ENCODE peak calls at places on chromosomes 1 and 21, in five cellular contexts. R is fibroblast of the aortic adventitia, U is astrocyte, H is activated B cell treated with CpG ODN at 0.5 μM for 24 hours, S is GM20000. P is an unnamed sample.

GRCh38 chr1:89260575-89261275 is 11.9 kb downstream of the GBP5 start:
- DNase-seq in U (peak; percentile 23), H (no peak), S (no peak), R (no peak), P (no peak)

GRCh38 chr1:186442651-186443114 is 18.2 kb downstream of the PDC start:
- DNase-seq in H (no peak), R (peak; percentile 96), U (peak; percentile 89), S (no peak), P (peak; percentile 17)

GRCh38 chr1:118459871-118460270 is 274.8 kb upstream of the SPAG17 start:
- DNase-seq in R (no peak), U (no peak), H (no peak), S (no peak), P (no peak)

GRCh38 chr1:222373831-222374603 is 173.9 kb downstream of the HHIPL2 start:
- DNase-seq in U (no peak), S (no peak), H (no peak), R (no peak), P (no peak)

GRCh38 chr1:10196991-10197390 is 13.4 kb upstream of the KIF1B start:
- DNase-seq in S (no peak), H (no peak), U (peak; percentile 95), R (peak; percentile 93), P (no peak)

GRCh38 chr1:26404641-26405040 is 6.0 kb upstream of the LIN28A start:
- DNase-seq in U (no peak), R (no peak), S (no peak), H (no peak), P (peak; percentile 38)

GRCh38 chr1:70331962-70332361 is 22.6 kb downstream of the ANKRD13C start:
- DNase-seq in R (peak; percentile 27), U (peak; percentile 74), S (no peak), H (no peak), P (peak; percentile 3)

GRCh38 chr21:45898781-45899180 is 82.8 kb upstream of the COL6A1 start:
- DNase-seq in U (no peak), H (no peak), S (no peak), R (no peak), P (no peak)

GRCh38 chr1:115665319-115665718 is 23.5 kb downstream of the VANGL1 start:
- DNase-seq in R (no peak), H (no peak), S (no peak), U (no peak), P (no peak)

GRCh38 chr1:7629465-7630195 is 141.5 kb upstream of the VAMP3 start:
- DNase-seq in R (no peak), S (no peak), H (no peak), U (no peak), P (no peak)

GRCh38 chr1:147804942-147805723 is 44.7 kb upstream of the GJA5 start:
- DNase-seq in H (no peak), S (no peak), R (no peak), U (no peak), P (no peak)

GRCh38 chr1:32729254-32730046 is 26.9 kb upstream of the SYNC start:
- DNase-seq in R (no peak), H (no peak), S (no peak), U (no peak), P (no peak)
- TF ChIP-seq CTCF in R (no peak), H (no peak), S (no peak), U (no peak), P (no peak)

GRCh38 chr1:107298526-107298925 is 157.7 kb downstream of the NTNG1 start:
- DNase-seq in H (no peak), R (no peak), U (no peak), S (no peak), P (no peak)
- TF ChIP-seq CTCF in H (no peak), R (no peak), U (no peak), S (no peak), P (no peak)

DNA sequence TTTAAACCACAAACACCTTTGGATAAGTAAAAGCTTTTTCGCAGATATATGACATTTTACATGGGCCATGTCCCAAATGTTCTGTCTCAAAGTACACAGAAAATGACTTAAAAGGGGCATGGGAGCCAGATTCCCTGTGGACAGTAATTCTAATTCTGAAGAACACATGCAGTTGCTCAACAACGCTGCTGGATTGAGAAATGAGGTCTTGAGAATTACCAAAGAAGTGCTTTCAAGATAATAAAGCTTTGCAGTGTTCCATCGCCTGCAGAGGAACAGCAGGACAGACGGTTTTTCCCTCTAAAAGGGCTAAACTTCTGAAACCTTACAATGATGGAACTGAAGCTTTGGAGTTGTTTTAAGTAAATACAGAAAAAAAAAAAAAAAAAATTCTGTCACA is 55.3 kb upstream of the HSPA13 start:
- DNase-seq in R (peak; percentile 6), S (no peak), H (no peak), U (no peak), P (no peak)
- TF ChIP-seq CTCF in R (no peak), S (no peak), H (no peak), U (no peak), P (no peak)

GRCh38 chr1:58549231-58549958 is 2.9 kb upstream of the OMA1 start:
- DNase-seq in S (no peak), R (no peak), U (no peak), H (no peak), P (no peak)
- TF ChIP-seq CTCF in S (no peak), R (no peak), U (no peak), H (no peak), P (no peak)

DNA sequence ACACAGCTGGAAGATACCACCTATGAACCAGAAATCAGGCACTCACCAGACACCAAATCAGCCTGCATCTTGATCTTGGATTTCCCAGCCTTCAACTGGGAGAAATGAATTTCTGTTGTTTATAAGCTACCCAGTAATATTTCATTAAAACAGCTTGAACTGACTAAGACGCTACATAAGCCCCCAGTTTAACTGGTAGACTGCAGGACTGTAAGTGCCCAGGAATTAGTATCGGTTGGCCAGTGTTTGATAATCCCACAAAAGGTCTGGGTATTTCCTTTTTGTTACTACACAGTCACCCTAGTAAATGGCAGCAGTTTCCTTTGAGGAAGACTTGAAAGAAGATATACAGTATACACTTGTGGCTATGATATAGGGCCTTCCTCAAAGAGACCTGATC is 7.3 kb upstream of the SLC35D1 start:
- DNase-seq in R (no peak), S (no peak), H (no peak), U (no peak), P (no peak)
- TF ChIP-seq CTCF in R (no peak), S (no peak), H (no peak), U (no peak), P (no peak)

P was measured in HFFc6.